ENCODE peak calls at places on chromosomes 13 and 19, in four cellular contexts. T, X, F and K are unnamed samples.

GRCh38 chr13:80151016-80151415 is 189.9 kb downstream of the SPRY2 start:
- DNase-seq in T (no peak), X (no peak), F (no peak), K (no peak)

GRCh38 chr19:33143897-33144405 is 12.0 kb downstream of the WDR88 start:
- DNase-seq in T (peak), X (peak), F (peak), K (peak)

GRCh38 chr19:30061557-30062330 is 119.7 kb downstream of the URI1 start:
- DNase-seq in T (no peak), X (peak), F (no peak), K (no peak)

GRCh38 chr19:55447421-55448174 is 4.5 kb upstream of the SHISA7 start:
- DNase-seq in T (no peak), X (no peak), F (no peak), K (peak)

GRCh38 chr13:41609828-41610227 is 152.5 kb downstream of the RGCC start:
- DNase-seq in T (no peak), X (no peak), F (no peak), K (no peak)

GRCh38 chr13:113742000-113742441 is 17.0 kb upstream of the TMEM255B start:
- DNase-seq in T (peak), X (no peak), F (no peak), K (no peak)

GRCh38 chr19:6997679-6998445 is 23.4 kb downstream of the MBD3L2B start:
- DNase-seq in T (no peak), X (no peak), F (no peak), K (no peak)

GRCh38 chr19:44570984-44571684 is 41.7 kb upstream of the CEACAM20 start:
- DNase-seq in T (peak), X (peak), F (peak), K (peak)

GRCh38 chr13:40764587-40765403 is 6.2 kb downstream of the MRPS31 start:
- DNase-seq in T (no peak), X (no peak), F (no peak), K (peak)

GRCh38 chr19:16877581-16877980 is 11.2 kb upstream of the F2RL3 start:
- DNase-seq in T (no peak), X (no peak), F (no peak), K (no peak)
- H3K4me3 ChIP-seq in T (no peak), X (no peak), F (no peak), K (no peak)

GRCh38 chr19:38362076-38362945 is 12.1 kb upstream of the PSMD8 start:
- DNase-seq in T (peak), X (peak), F (peak), K (peak)

GRCh38 chr19:38360351-38360750 is 14.0 kb upstream of the PSMD8 start:
- DNase-seq in T (no peak), X (no peak), F (no peak), K (no peak)

GRCh38 chr19:38360839-38361631 is 13.3 kb upstream of the PSMD8 start:
- DNase-seq in T (no peak), X (no peak), F (no peak), K (no peak)

GRCh38 chr19:38359242-38360021 is 14.9 kb upstream of the PSMD8 start:
- DNase-seq in T (no peak), X (no peak), F (no peak), K (no peak)

DNA sequence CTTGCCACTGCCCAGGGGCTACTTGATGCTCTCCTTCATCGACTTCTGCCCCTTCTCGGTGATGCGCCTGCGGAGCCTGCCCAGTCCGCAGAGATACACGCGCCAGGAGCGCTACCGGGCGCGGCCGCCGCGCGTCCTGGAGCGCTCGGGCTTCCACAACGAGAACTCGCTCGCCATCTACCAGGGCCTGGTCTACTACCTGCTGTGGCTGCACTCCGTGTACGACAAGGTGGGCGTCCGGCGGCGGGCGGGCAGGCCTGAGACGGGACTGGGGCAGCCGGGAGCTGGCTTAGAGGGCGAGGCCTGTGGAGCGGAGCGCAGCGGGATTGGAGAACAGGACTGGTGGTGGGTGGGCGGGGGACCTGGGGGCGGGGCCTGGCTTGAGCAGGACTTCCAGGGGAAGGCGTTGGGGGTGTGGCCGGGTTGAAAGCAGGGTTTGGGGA is 12.7 kb upstream of the PSMD8 start:
- DNase-seq in T (peak), X (peak), F (peak), K (peak)
- TF ChIP-seq CTCF in T (no peak), X (no peak), F (no peak), K (peak)

GRCh38 chr13:27005976-27006518 is 165.6 kb downstream of the USP12 start:
- DNase-seq in T (no peak), X (no peak), F (no peak), K (no peak)
- H3K4me3 ChIP-seq in T (no peak), X (no peak), F (no peak), K (no peak)

GRCh38 chr13:61954092-61954491 is 538.4 kb upstream of the PCDH20 start:
- DNase-seq in T (no peak), X (no peak), F (no peak), K (peak)
- TF ChIP-seq CTCF in T (no peak), X (peak), F (peak), K (peak)